ENCODE peak calls at places on chromosomes 16 and 17, in eight cellular contexts. One of them, this sample, is unnamed.

GRCh38 chr17:42695500-42695899 is 13.2 kb downstream of the CNTNAP1 start:
- DNase-seq in aorta: no peak
- DNase-seq in CD4-positive, alpha-beta memory T cell: no peak
- DNase-seq in brain microvascular endothelial cell: no peak
- DNase-seq in heart right ventricle: no peak
- DNase-seq in small intestine: no peak
- DNase-seq in PC-9: no peak
- DNase-seq in GM23338: no peak
- DNase-seq in this sample: no peak

GRCh38 chr16:17017442-17017841 is 453.3 kb downstream of the XYLT1 start:
- DNase-seq in aorta: no peak
- DNase-seq in CD4-positive, alpha-beta memory T cell: no peak
- DNase-seq in brain microvascular endothelial cell: no peak
- DNase-seq in heart right ventricle: no peak
- DNase-seq in small intestine: no peak
- DNase-seq in PC-9: no peak
- DNase-seq in GM23338: no peak
- DNase-seq in this sample: no peak

GRCh38 chr16:67186550-67186950 is 2.8 kb upstream of the MATCAP1 start:
- DNase-seq in aorta: no peak
- DNase-seq in CD4-positive, alpha-beta memory T cell: no peak
- DNase-seq in brain microvascular endothelial cell: no peak
- DNase-seq in heart right ventricle: no peak
- DNase-seq in small intestine: no peak
- DNase-seq in PC-9: peak
- DNase-seq in GM23338: peak
- DNase-seq in this sample: no peak

GRCh38 chr16:19883296-19883951 is 1.2 kb downstream of the GPRC5B start:
- DNase-seq in aorta: no peak
- DNase-seq in CD4-positive, alpha-beta memory T cell: no peak
- DNase-seq in brain microvascular endothelial cell: peak
- DNase-seq in heart right ventricle: peak
- DNase-seq in small intestine: peak
- DNase-seq in PC-9: no peak
- DNase-seq in GM23338: peak
- DNase-seq in this sample: peak

GRCh38 chr17:78973792-78974520 is 5.8 kb downstream of the LGALS3BP start:
- DNase-seq in aorta: no peak
- DNase-seq in CD4-positive, alpha-beta memory T cell: no peak
- DNase-seq in brain microvascular endothelial cell: no peak
- DNase-seq in heart right ventricle: no peak
- DNase-seq in small intestine: no peak
- DNase-seq in PC-9: no peak
- DNase-seq in GM23338: no peak
- DNase-seq in this sample: no peak

GRCh38 chr17:64466019-64466735 is 17.3 kb downstream of the MILR1 start:
- DNase-seq in aorta: no peak
- DNase-seq in CD4-positive, alpha-beta memory T cell: no peak
- DNase-seq in brain microvascular endothelial cell: no peak
- DNase-seq in heart right ventricle: no peak
- DNase-seq in small intestine: no peak
- DNase-seq in PC-9: no peak
- DNase-seq in GM23338: peak
- DNase-seq in this sample: no peak

GRCh38 chr17:78397681-78398101 is 19.2 kb downstream of the PGS1 start:
- DNase-seq in aorta: peak
- DNase-seq in CD4-positive, alpha-beta memory T cell: no peak
- DNase-seq in brain microvascular endothelial cell: peak
- DNase-seq in heart right ventricle: peak
- DNase-seq in small intestine: no peak
- DNase-seq in PC-9: no peak
- DNase-seq in GM23338: no peak
- DNase-seq in this sample: no peak

GRCh38 chr17:74172700-74173099 is 30.8 kb upstream of the RPL38 start:
- DNase-seq in aorta: no peak
- DNase-seq in CD4-positive, alpha-beta memory T cell: no peak
- DNase-seq in brain microvascular endothelial cell: no peak
- DNase-seq in heart right ventricle: no peak
- DNase-seq in small intestine: no peak
- DNase-seq in PC-9: no peak
- DNase-seq in GM23338: no peak
- DNase-seq in this sample: no peak

GRCh38 chr17:65472602-65473001 is 88.8 kb downstream of the AXIN2 start:
- DNase-seq in aorta: peak
- DNase-seq in CD4-positive, alpha-beta memory T cell: no peak
- DNase-seq in brain microvascular endothelial cell: no peak
- DNase-seq in heart right ventricle: no peak
- DNase-seq in small intestine: no peak
- DNase-seq in PC-9: no peak
- DNase-seq in GM23338: no peak
- DNase-seq in this sample: peak

GRCh38 chr17:68646626-68647526 is 45.7 kb upstream of the FAM20A start:
- DNase-seq in aorta: no peak
- DNase-seq in CD4-positive, alpha-beta memory T cell: no peak
- DNase-seq in brain microvascular endothelial cell: no peak
- DNase-seq in heart right ventricle: no peak
- DNase-seq in small intestine: no peak
- DNase-seq in PC-9: no peak
- DNase-seq in GM23338: no peak
- DNase-seq in this sample: no peak

GRCh38 chr17:43906951-43907424 is 348 bp downstream of the MPP2 start:
- DNase-seq in aorta: no peak
- DNase-seq in CD4-positive, alpha-beta memory T cell: peak
- DNase-seq in brain microvascular endothelial cell: no peak
- DNase-seq in heart right ventricle: no peak
- DNase-seq in small intestine: no peak
- DNase-seq in PC-9: no peak
- DNase-seq in GM23338: no peak
- DNase-seq in this sample: peak

GRCh38 chr17:66549312-66549705 is 246.9 kb downstream of the PRKCA start:
- DNase-seq in aorta: no peak
- DNase-seq in CD4-positive, alpha-beta memory T cell: no peak
- DNase-seq in brain microvascular endothelial cell: peak
- DNase-seq in heart right ventricle: no peak
- DNase-seq in small intestine: peak
- DNase-seq in PC-9: no peak
- DNase-seq in GM23338: peak
- DNase-seq in this sample: no peak

GRCh38 chr17:56297142-56297541 is 143.9 kb downstream of the ANKFN1 start:
- DNase-seq in aorta: no peak
- DNase-seq in CD4-positive, alpha-beta memory T cell: no peak
- DNase-seq in brain microvascular endothelial cell: no peak
- DNase-seq in heart right ventricle: no peak
- DNase-seq in small intestine: no peak
- DNase-seq in PC-9: no peak
- DNase-seq in GM23338: no peak
- DNase-seq in this sample: no peak

GRCh38 chr17:79808763-79809529 is 12.1 kb upstream of the CBX8 start:
- DNase-seq in aorta: no peak
- DNase-seq in CD4-positive, alpha-beta memory T cell: no peak
- DNase-seq in brain microvascular endothelial cell: no peak
- DNase-seq in heart right ventricle: no peak
- DNase-seq in small intestine: peak
- DNase-seq in PC-9: peak
- DNase-seq in GM23338: peak
- DNase-seq in this sample: no peak

GRCh38 chr16:86585821-86586611 is 7.7 kb downstream of the FOXL1 start:
- DNase-seq in aorta: no peak
- DNase-seq in CD4-positive, alpha-beta memory T cell: no peak
- DNase-seq in brain microvascular endothelial cell: no peak
- DNase-seq in heart right ventricle: no peak
- DNase-seq in small intestine: no peak
- DNase-seq in PC-9: no peak
- DNase-seq in GM23338: no peak
- DNase-seq in this sample: no peak

GRCh38 chr17:60629120-60629519 is 29.1 kb downstream of the PPM1D start:
- DNase-seq in aorta: no peak
- DNase-seq in CD4-positive, alpha-beta memory T cell: no peak
- DNase-seq in brain microvascular endothelial cell: no peak
- DNase-seq in heart right ventricle: no peak
- DNase-seq in small intestine: no peak
- DNase-seq in PC-9: no peak
- DNase-seq in GM23338: no peak
- DNase-seq in this sample: no peak

GRCh38 chr17:35889241-35889640 is 9.1 kb upstream of the CCL5 start:
- DNase-seq in aorta: no peak
- DNase-seq in CD4-positive, alpha-beta memory T cell: peak
- DNase-seq in brain microvascular endothelial cell: no peak
- DNase-seq in heart right ventricle: no peak
- DNase-seq in small intestine: no peak
- DNase-seq in PC-9: no peak
- DNase-seq in GM23338: no peak
- DNase-seq in this sample: no peak

GRCh38 chr17:18161226-18162094 is 22.2 kb upstream of the ALKBH5 start:
- DNase-seq in aorta: no peak
- DNase-seq in CD4-positive, alpha-beta memory T cell: no peak
- DNase-seq in brain microvascular endothelial cell: no peak
- DNase-seq in heart right ventricle: no peak
- DNase-seq in small intestine: no peak
- DNase-seq in PC-9: no peak
- DNase-seq in GM23338: no peak
- DNase-seq in this sample: no peak

GRCh38 chr17:17081304-17081940 is 39.2 kb downstream of the MPRIP start:
- DNase-seq in aorta: peak
- DNase-seq in CD4-positive, alpha-beta memory T cell: no peak
- DNase-seq in brain microvascular endothelial cell: no peak
- DNase-seq in heart right ventricle: no peak
- DNase-seq in small intestine: no peak
- DNase-seq in PC-9: no peak
- DNase-seq in GM23338: no peak
- DNase-seq in this sample: no peak

GRCh38 chr16:57260294-57260929 is 15.4 kb downstream of the ARL2BP start:
- DNase-seq in aorta: no peak
- DNase-seq in CD4-positive, alpha-beta memory T cell: peak
- DNase-seq in brain microvascular endothelial cell: peak
- DNase-seq in heart right ventricle: no peak
- DNase-seq in small intestine: no peak
- DNase-seq in PC-9: peak
- DNase-seq in GM23338: peak
- DNase-seq in this sample: peak

GRCh38 chr16:20147091-20147490 is 73.4 kb upstream of the GPR139 start:
- DNase-seq in aorta: no peak
- DNase-seq in CD4-positive, alpha-beta memory T cell: no peak
- DNase-seq in brain microvascular endothelial cell: no peak
- DNase-seq in heart right ventricle: no peak
- DNase-seq in small intestine: no peak
- DNase-seq in PC-9: no peak
- DNase-seq in GM23338: no peak
- DNase-seq in this sample: no peak

GRCh38 chr17:50944054-50944901 is 78.1 kb upstream of the TOB1 start:
- DNase-seq in aorta: peak
- DNase-seq in CD4-positive, alpha-beta memory T cell: peak
- DNase-seq in brain microvascular endothelial cell: no peak
- DNase-seq in heart right ventricle: peak
- DNase-seq in small intestine: peak
- DNase-seq in PC-9: peak
- DNase-seq in GM23338: peak
- DNase-seq in this sample: peak

GRCh38 chr16:3578610-3579551 is 1.7 kb upstream of the NLRC3 start:
- DNase-seq in aorta: no peak
- DNase-seq in CD4-positive, alpha-beta memory T cell: peak
- DNase-seq in brain microvascular endothelial cell: no peak
- DNase-seq in heart right ventricle: no peak
- DNase-seq in small intestine: peak
- DNase-seq in PC-9: no peak
- DNase-seq in GM23338: peak
- DNase-seq in this sample: no peak

GRCh38 chr17:14301761-14302401 is 1.0 kb downstream of the HS3ST3B1 start:
- DNase-seq in aorta: no peak
- DNase-seq in CD4-positive, alpha-beta memory T cell: peak
- DNase-seq in brain microvascular endothelial cell: peak
- DNase-seq in heart right ventricle: no peak
- DNase-seq in small intestine: peak
- DNase-seq in PC-9: no peak
- DNase-seq in GM23338: no peak
- DNase-seq in this sample: no peak
- H3K27ac ChIP-seq in aorta: no peak
- H3K27ac ChIP-seq in CD4-positive, alpha-beta memory T cell: peak
- H3K27ac ChIP-seq in brain microvascular endothelial cell: peak
- H3K27ac ChIP-seq in heart right ventricle: peak
- H3K27ac ChIP-seq in small intestine: peak
- H3K27ac ChIP-seq in PC-9: no peak
- H3K27ac ChIP-seq in GM23338: no peak
- H3K27ac ChIP-seq in this sample: no peak

GRCh38 chr16:89523680-89524344 is 15.6 kb downstream of the SPG7 start:
- DNase-seq in aorta: no peak
- DNase-seq in CD4-positive, alpha-beta memory T cell: no peak
- DNase-seq in brain microvascular endothelial cell: no peak
- DNase-seq in heart right ventricle: peak
- DNase-seq in small intestine: no peak
- DNase-seq in PC-9: no peak
- DNase-seq in GM23338: no peak
- DNase-seq in this sample: no peak

GRCh38 chr16:89530401-89531381 is 22.5 kb downstream of the SPG7 start:
- DNase-seq in aorta: no peak
- DNase-seq in CD4-positive, alpha-beta memory T cell: no peak
- DNase-seq in brain microvascular endothelial cell: no peak
- DNase-seq in heart right ventricle: no peak
- DNase-seq in small intestine: no peak
- DNase-seq in PC-9: no peak
- DNase-seq in GM23338: no peak
- DNase-seq in this sample: peak

GRCh38 chr16:89529097-89529496 is 20.9 kb downstream of the SPG7 start:
- DNase-seq in aorta: no peak
- DNase-seq in CD4-positive, alpha-beta memory T cell: no peak
- DNase-seq in brain microvascular endothelial cell: no peak
- DNase-seq in heart right ventricle: no peak
- DNase-seq in small intestine: no peak
- DNase-seq in PC-9: no peak
- DNase-seq in GM23338: no peak
- DNase-seq in this sample: no peak

GRCh38 chr16:89522287-89522686 is 14.1 kb downstream of the SPG7 start:
- DNase-seq in aorta: no peak
- DNase-seq in CD4-positive, alpha-beta memory T cell: no peak
- DNase-seq in brain microvascular endothelial cell: no peak
- DNase-seq in heart right ventricle: no peak
- DNase-seq in small intestine: no peak
- DNase-seq in PC-9: no peak
- DNase-seq in GM23338: no peak
- DNase-seq in this sample: no peak

GRCh38 chr16:89525146-89525913 is 17.1 kb downstream of the SPG7 start:
- DNase-seq in aorta: no peak
- DNase-seq in CD4-positive, alpha-beta memory T cell: no peak
- DNase-seq in brain microvascular endothelial cell: no peak
- DNase-seq in heart right ventricle: peak
- DNase-seq in small intestine: no peak
- DNase-seq in PC-9: no peak
- DNase-seq in GM23338: no peak
- DNase-seq in this sample: no peak
- H3K27ac ChIP-seq in aorta: no peak
- H3K27ac ChIP-seq in CD4-positive, alpha-beta memory T cell: no peak
- H3K27ac ChIP-seq in brain microvascular endothelial cell: no peak
- H3K27ac ChIP-seq in heart right ventricle: peak
- H3K27ac ChIP-seq in small intestine: no peak
- H3K27ac ChIP-seq in PC-9: no peak
- H3K27ac ChIP-seq in GM23338: no peak
- H3K27ac ChIP-seq in this sample: no peak

GRCh38 chr17:72591500-72592241 is 470.9 kb downstream of the SOX9 start:
- DNase-seq in aorta: no peak
- DNase-seq in CD4-positive, alpha-beta memory T cell: no peak
- DNase-seq in brain microvascular endothelial cell: no peak
- DNase-seq in heart right ventricle: no peak
- DNase-seq in small intestine: peak
- DNase-seq in PC-9: no peak
- DNase-seq in GM23338: peak
- DNase-seq in this sample: peak
- H3K27ac ChIP-seq in aorta: no peak
- H3K27ac ChIP-seq in CD4-positive, alpha-beta memory T cell: no peak
- H3K27ac ChIP-seq in brain microvascular endothelial cell: peak
- H3K27ac ChIP-seq in heart right ventricle: peak
- H3K27ac ChIP-seq in small intestine: peak
- H3K27ac ChIP-seq in PC-9: peak
- H3K27ac ChIP-seq in GM23338: no peak
- H3K27ac ChIP-seq in this sample: peak

GRCh38 chr17:82105417-82105881 is 7.4 kb upstream of the FASN start:
- DNase-seq in aorta: no peak
- DNase-seq in CD4-positive, alpha-beta memory T cell: no peak
- DNase-seq in brain microvascular endothelial cell: no peak
- DNase-seq in heart right ventricle: no peak
- DNase-seq in small intestine: no peak
- DNase-seq in PC-9: no peak
- DNase-seq in GM23338: no peak
- DNase-seq in this sample: no peak
- H3K27ac ChIP-seq in aorta: no peak
- H3K27ac ChIP-seq in CD4-positive, alpha-beta memory T cell: peak
- H3K27ac ChIP-seq in brain microvascular endothelial cell: no peak
- H3K27ac ChIP-seq in heart right ventricle: peak
- H3K27ac ChIP-seq in small intestine: peak
- H3K27ac ChIP-seq in PC-9: peak
- H3K27ac ChIP-seq in GM23338: no peak
- H3K27ac ChIP-seq in this sample: peak